ENCODE peak calls at places on chromosome 6, in seven cellular contexts. One of them, this sample, is unnamed. For H3K4me1, the result is how much of the 10 kb centered on the place peaks cover.

GRCh38 chr6:143774347-143774746 is 68.8 kb upstream of the LTV1 start:
- DNase-seq in HCT116: no peak
- DNase-seq in A549: no peak
- DNase-seq in mammary epithelial cell: no peak
- DNase-seq in OCI-LY7: no peak
- DNase-seq in endodermal cell: no peak
- DNase-seq in Peyer's patch: no peak
- DNase-seq in this sample: no peak

GRCh38 chr6:100269189-100269588 is 195.5 kb downstream of the SIM1 start:
- DNase-seq in Peyer's patch: no peak
- DNase-seq in OCI-LY7: no peak
- DNase-seq in mammary epithelial cell: peak
- DNase-seq in HCT116: no peak
- DNase-seq in endodermal cell: no peak
- DNase-seq in A549: peak
- DNase-seq in this sample: no peak

GRCh38 chr6:11700118-11700718 is 78.4 kb downstream of the ADTRP start:
- DNase-seq in OCI-LY7: peak
- DNase-seq in A549: peak
- DNase-seq in Peyer's patch: no peak
- DNase-seq in HCT116: peak
- DNase-seq in mammary epithelial cell: peak
- DNase-seq in endodermal cell: no peak
- DNase-seq in this sample: peak

GRCh38 chr6:121086876-121087275 is 247.4 kb downstream of the TBC1D32 start:
- DNase-seq in endodermal cell: no peak
- DNase-seq in A549: no peak
- DNase-seq in OCI-LY7: no peak
- DNase-seq in HCT116: no peak
- DNase-seq in mammary epithelial cell: no peak
- DNase-seq in Peyer's patch: no peak
- DNase-seq in this sample: no peak

GRCh38 chr6:88422831-88423230 is 256.7 kb upstream of the CNR1 start:
- DNase-seq in Peyer's patch: no peak
- DNase-seq in OCI-LY7: no peak
- DNase-seq in A549: peak
- DNase-seq in mammary epithelial cell: no peak
- DNase-seq in HCT116: no peak
- DNase-seq in endodermal cell: peak
- DNase-seq in this sample: no peak

GRCh38 chr6:169858935-169859351 is 107.5 kb downstream of the ERMARD start:
- DNase-seq in mammary epithelial cell: peak
- DNase-seq in A549: no peak
- DNase-seq in endodermal cell: peak
- DNase-seq in OCI-LY7: no peak
- DNase-seq in HCT116: no peak
- DNase-seq in Peyer's patch: peak
- DNase-seq in this sample: no peak

GRCh38 chr6:155013457-155013876 is 18.4 kb downstream of the TIAM2 start:
- DNase-seq in Peyer's patch: no peak
- DNase-seq in HCT116: no peak
- DNase-seq in endodermal cell: no peak
- DNase-seq in A549: no peak
- DNase-seq in mammary epithelial cell: no peak
- DNase-seq in OCI-LY7: no peak
- DNase-seq in this sample: no peak

GRCh38 chr6:149862901-149863595 is 1.1 kb downstream of the LRP11 start:
- DNase-seq in Peyer's patch: peak
- DNase-seq in HCT116: no peak
- DNase-seq in mammary epithelial cell: peak
- DNase-seq in A549: peak
- DNase-seq in OCI-LY7: peak
- DNase-seq in endodermal cell: peak
- DNase-seq in this sample: no peak

GRCh38 chr6:33082702-33083101 is 6.9 kb downstream of the HLA-DPB1 start:
- DNase-seq in Peyer's patch: peak
- DNase-seq in endodermal cell: peak
- DNase-seq in mammary epithelial cell: no peak
- DNase-seq in OCI-LY7: peak
- DNase-seq in A549: peak
- DNase-seq in HCT116: peak
- DNase-seq in this sample: no peak

GRCh38 chr6:1930356-1930755 is 315.0 kb downstream of the GMDS start:
- DNase-seq in Peyer's patch: no peak
- DNase-seq in A549: no peak
- DNase-seq in endodermal cell: no peak
- DNase-seq in HCT116: no peak
- DNase-seq in OCI-LY7: no peak
- DNase-seq in mammary epithelial cell: no peak
- DNase-seq in this sample: no peak

GRCh38 chr6:144266091-144266649 is 19.0 kb upstream of the UTRN start:
- DNase-seq in HCT116: peak
- DNase-seq in OCI-LY7: no peak
- DNase-seq in Peyer's patch: no peak
- DNase-seq in mammary epithelial cell: no peak
- DNase-seq in A549: peak
- DNase-seq in endodermal cell: peak
- DNase-seq in this sample: peak

GRCh38 chr6:76230711-76231110 is 158.2 kb upstream of the IMPG1 start:
- DNase-seq in Peyer's patch: no peak
- DNase-seq in OCI-LY7: no peak
- DNase-seq in mammary epithelial cell: peak
- DNase-seq in HCT116: peak
- DNase-seq in endodermal cell: peak
- DNase-seq in A549: peak
- DNase-seq in this sample: peak

GRCh38 chr6:36120539-36120938 is 9.8 kb upstream of the MAPK13 start:
- DNase-seq in HCT116: no peak
- DNase-seq in endodermal cell: no peak
- DNase-seq in A549: no peak
- DNase-seq in Peyer's patch: peak
- DNase-seq in mammary epithelial cell: no peak
- DNase-seq in OCI-LY7: peak
- DNase-seq in this sample: no peak

GRCh38 chr6:163711071-163711470 is 296.6 kb downstream of the QKI start:
- DNase-seq in Peyer's patch: no peak
- DNase-seq in HCT116: no peak
- DNase-seq in OCI-LY7: peak
- DNase-seq in A549: no peak
- DNase-seq in mammary epithelial cell: no peak
- DNase-seq in endodermal cell: no peak
- DNase-seq in this sample: no peak

GRCh38 chr6:163712981-163713380 is 298.5 kb downstream of the QKI start:
- DNase-seq in A549: no peak
- DNase-seq in Peyer's patch: no peak
- DNase-seq in HCT116: no peak
- DNase-seq in mammary epithelial cell: no peak
- DNase-seq in endodermal cell: no peak
- DNase-seq in OCI-LY7: no peak
- DNase-seq in this sample: no peak

GRCh38 chr6:163710552-163710951 is 296.0 kb downstream of the QKI start:
- DNase-seq in mammary epithelial cell: no peak
- DNase-seq in endodermal cell: no peak
- DNase-seq in HCT116: no peak
- DNase-seq in Peyer's patch: no peak
- DNase-seq in A549: no peak
- DNase-seq in OCI-LY7: no peak
- DNase-seq in this sample: no peak

GRCh38 chr6:163712569-163712966 is 298.1 kb downstream of the QKI start:
- DNase-seq in endodermal cell: no peak
- DNase-seq in mammary epithelial cell: no peak
- DNase-seq in HCT116: no peak
- DNase-seq in OCI-LY7: no peak
- DNase-seq in A549: no peak
- DNase-seq in Peyer's patch: no peak
- DNase-seq in this sample: no peak

GRCh38 chr6:163711615-163712568 is 297.4 kb downstream of the QKI start:
- DNase-seq in A549: no peak
- DNase-seq in Peyer's patch: peak
- DNase-seq in endodermal cell: peak
- DNase-seq in OCI-LY7: peak
- DNase-seq in mammary epithelial cell: no peak
- DNase-seq in HCT116: no peak
- DNase-seq in this sample: no peak
- TF ChIP-seq CTCF in A549: no peak
- TF ChIP-seq CTCF in Peyer's patch: no peak
- TF ChIP-seq CTCF in endodermal cell: peak
- TF ChIP-seq CTCF in OCI-LY7: peak
- TF ChIP-seq CTCF in mammary epithelial cell: no peak
- TF ChIP-seq CTCF in HCT116: peak
- TF ChIP-seq CTCF in this sample: no peak

DNA sequence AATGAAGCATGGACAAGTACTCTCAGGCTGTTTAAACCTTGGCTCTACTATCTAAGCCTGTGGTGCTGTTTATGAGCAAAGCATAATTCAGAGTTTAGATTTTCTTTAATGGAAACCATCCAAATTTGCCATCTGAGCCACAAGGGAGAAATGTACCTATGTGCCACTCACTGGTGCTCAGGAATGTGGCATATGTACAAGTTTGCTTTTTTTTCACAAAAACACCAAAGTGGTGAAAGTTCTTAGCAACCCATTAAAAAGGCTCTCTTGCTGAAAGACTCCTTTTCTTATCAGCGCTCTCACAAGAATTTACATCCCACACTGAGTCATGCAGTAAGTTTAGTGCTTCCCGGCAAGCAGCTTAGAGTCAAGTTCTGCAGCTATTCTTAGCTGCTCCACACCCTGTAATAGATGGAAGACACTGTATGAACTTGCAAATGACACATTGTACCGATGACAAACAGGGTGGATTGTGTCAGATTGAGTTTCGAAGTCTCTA is 57.3 kb upstream of the MLIP start:
- DNase-seq in OCI-LY7: no peak
- DNase-seq in HCT116: peak
- DNase-seq in A549: peak
- DNase-seq in Peyer's patch: peak
- DNase-seq in endodermal cell: peak
- DNase-seq in mammary epithelial cell: peak
- DNase-seq in this sample: peak
- H3K4me1 ChIP-seq in OCI-LY7: under half
- H3K4me1 ChIP-seq in HCT116: under half
- H3K4me1 ChIP-seq in A549: under half
- H3K4me1 ChIP-seq in Peyer's patch: under half
- H3K4me1 ChIP-seq in endodermal cell: under half
- H3K4me1 ChIP-seq in mammary epithelial cell: under half
- H3K4me1 ChIP-seq in this sample: under half

DNA sequence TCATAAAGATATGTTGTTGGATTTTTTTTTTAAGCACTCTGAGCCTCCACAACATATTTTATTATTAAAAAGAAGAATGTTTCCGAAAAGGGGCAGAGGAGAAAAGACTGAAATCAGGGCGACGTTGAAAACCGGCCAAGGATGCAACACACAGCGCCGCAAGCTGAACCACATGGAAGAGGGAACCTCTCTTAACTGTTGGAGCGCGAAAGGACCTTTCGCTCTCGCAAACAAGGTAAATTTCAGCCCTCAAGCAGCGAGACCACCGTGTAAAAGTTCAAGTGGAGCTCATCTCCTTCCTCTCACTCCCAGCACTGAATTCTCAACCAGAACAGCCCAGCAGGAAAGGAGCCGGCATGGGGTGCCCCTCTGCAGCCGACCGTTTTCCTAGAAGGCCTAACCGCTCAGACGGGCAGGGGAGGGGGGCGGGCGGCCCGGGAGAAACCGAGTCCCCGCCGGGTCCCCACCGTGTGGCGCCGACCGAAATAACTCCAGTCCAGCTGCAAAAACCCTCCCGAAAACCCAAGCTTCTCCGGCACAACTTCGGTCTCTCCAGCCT is 619 bp downstream of the GPR63 start:
- DNase-seq in OCI-LY7: no peak
- DNase-seq in A549: peak
- DNase-seq in endodermal cell: no peak
- DNase-seq in HCT116: no peak
- DNase-seq in mammary epithelial cell: peak
- DNase-seq in Peyer's patch: no peak
- DNase-seq in this sample: peak
- TF ChIP-seq CTCF in OCI-LY7: no peak
- TF ChIP-seq CTCF in A549: no peak
- TF ChIP-seq CTCF in endodermal cell: no peak
- TF ChIP-seq CTCF in HCT116: no peak
- TF ChIP-seq CTCF in mammary epithelial cell: no peak
- TF ChIP-seq CTCF in Peyer's patch: no peak
- TF ChIP-seq CTCF in this sample: no peak

GRCh38 chr6:158567152-158567551 is 7.3 kb downstream of the TMEM181 start:
- DNase-seq in HCT116: no peak
- DNase-seq in endodermal cell: no peak
- DNase-seq in mammary epithelial cell: no peak
- DNase-seq in OCI-LY7: no peak
- DNase-seq in Peyer's patch: peak
- DNase-seq in A549: no peak
- DNase-seq in this sample: no peak

GRCh38 chr6:158565122-158565429 is 5.2 kb downstream of the TMEM181 start:
- DNase-seq in OCI-LY7: no peak
- DNase-seq in mammary epithelial cell: no peak
- DNase-seq in Peyer's patch: no peak
- DNase-seq in HCT116: no peak
- DNase-seq in A549: no peak
- DNase-seq in endodermal cell: no peak
- DNase-seq in this sample: no peak

GRCh38 chr6:158564243-158565121 is 4.6 kb downstream of the TMEM181 start:
- DNase-seq in HCT116: no peak
- DNase-seq in Peyer's patch: peak
- DNase-seq in mammary epithelial cell: no peak
- DNase-seq in endodermal cell: no peak
- DNase-seq in A549: no peak
- DNase-seq in OCI-LY7: no peak
- DNase-seq in this sample: no peak

GRCh38 chr6:158566207-158566818 is 6.4 kb downstream of the TMEM181 start:
- DNase-seq in OCI-LY7: no peak
- DNase-seq in HCT116: no peak
- DNase-seq in endodermal cell: no peak
- DNase-seq in Peyer's patch: peak
- DNase-seq in A549: no peak
- DNase-seq in mammary epithelial cell: no peak
- DNase-seq in this sample: no peak

DNA sequence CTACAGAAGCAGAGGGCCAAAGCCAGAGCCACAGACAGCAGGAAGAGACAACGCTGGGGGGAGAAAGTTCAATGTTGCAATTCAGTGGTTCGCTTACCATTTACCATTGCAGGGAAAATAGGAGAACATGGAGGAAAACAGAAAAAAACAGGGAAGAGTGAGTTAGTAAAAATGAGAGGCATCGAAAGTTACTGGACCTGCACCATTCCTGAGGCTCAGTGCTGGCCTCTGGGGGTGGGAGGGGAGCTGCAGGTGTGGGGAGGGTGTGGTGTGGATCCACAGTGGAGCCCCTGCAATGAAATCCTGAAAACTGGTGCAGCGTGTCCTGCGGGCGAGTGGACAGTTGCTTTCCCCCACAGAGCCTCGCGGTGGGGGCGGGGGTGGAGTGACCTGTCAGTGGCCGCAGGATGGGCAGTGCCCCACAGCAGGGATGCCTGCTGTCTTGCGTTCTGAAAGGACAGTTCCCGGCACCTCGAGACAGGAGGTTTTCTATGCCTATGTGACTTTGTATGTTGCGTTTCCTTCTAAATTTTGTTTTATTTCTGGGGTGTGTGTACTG is 5.7 kb downstream of the TMEM181 start:
- DNase-seq in Peyer's patch: peak
- DNase-seq in OCI-LY7: no peak
- DNase-seq in endodermal cell: no peak
- DNase-seq in mammary epithelial cell: no peak
- DNase-seq in HCT116: no peak
- DNase-seq in A549: no peak
- DNase-seq in this sample: no peak
- H3K4me1 ChIP-seq in Peyer's patch: under half
- H3K4me1 ChIP-seq in OCI-LY7: under half
- H3K4me1 ChIP-seq in endodermal cell: under half
- H3K4me1 ChIP-seq in mammary epithelial cell: under half
- H3K4me1 ChIP-seq in HCT116: under half
- H3K4me1 ChIP-seq in A549: under half
- H3K4me1 ChIP-seq in this sample: under half

GRCh38 chr6:167045828-167046580 is 46.8 kb downstream of the CEP43 start:
- DNase-seq in A549: peak
- DNase-seq in endodermal cell: no peak
- DNase-seq in mammary epithelial cell: no peak
- DNase-seq in HCT116: no peak
- DNase-seq in OCI-LY7: peak
- DNase-seq in Peyer's patch: no peak
- DNase-seq in this sample: no peak
- TF ChIP-seq CTCF in A549: peak
- TF ChIP-seq CTCF in endodermal cell: peak
- TF ChIP-seq CTCF in mammary epithelial cell: peak
- TF ChIP-seq CTCF in HCT116: no peak
- TF ChIP-seq CTCF in OCI-LY7: peak
- TF ChIP-seq CTCF in Peyer's patch: no peak
- TF ChIP-seq CTCF in this sample: no peak